ENCODE peak calls at places on chromosomes 16 and 17, in four cellular contexts. D is IMR-90, Q is fibroblast of lung, F is GM23248. O is an unnamed sample.

GRCh38 chr16:84842516-84843148 is 22.8 kb downstream of the CRISPLD2 start:
- DNase-seq in F (no peak), D (no peak), Q (no peak), O (no peak)

GRCh38 chr16:82782715-82783251 is 156.0 kb downstream of the CDH13 start:
- DNase-seq in F (no peak), Q (no peak), D (no peak), O (no peak)

GRCh38 chr17:1942666-1943431 is 82.3 kb downstream of the RTN4RL1 start:
- DNase-seq in D (no peak), Q (no peak), F (no peak), O (no peak)

GRCh38 chr17:69367298-69367697 is 40.4 kb upstream of the ABCA5 start:
- DNase-seq in Q (no peak), F (no peak), D (no peak), O (no peak)

GRCh38 chr17:20952183-20952582 is 90.6 kb downstream of the USP22 start:
- DNase-seq in Q (no peak), F (no peak), D (no peak), O (no peak)

GRCh38 chr17:44191941-44192496 is 5.2 kb downstream of the TMUB2 start:
- DNase-seq in F (no peak), Q (no peak), D (no peak), O (no peak)

GRCh38 chr17:39739020-39739884 is 1.5 kb downstream of the GRB7 start:
- DNase-seq in F (peak), D (no peak), Q (no peak), O (peak)

GRCh38 chr16:24609740-24610420 is 70.5 kb downstream of the RBBP6 start:
- DNase-seq in F (peak), Q (peak), D (peak), O (peak)

GRCh38 chr16:12433691-12434390 is 369.8 kb downstream of the CPPED1 start:
- DNase-seq in F (no peak), Q (no peak), D (no peak), O (peak)

GRCh38 chr16:57795431-57795878 is 6.8 kb downstream of the KIFC3 start:
- DNase-seq in D (peak), F (peak), Q (peak), O (peak)

GRCh38 chr16:88650749-88651275 is at the start of gene CYBA:
- DNase-seq in F (peak), Q (peak), D (peak), O (peak)

GRCh38 chr16:84599528-84600202 is 18.2 kb downstream of the COTL1 start:
- DNase-seq in F (peak), D (peak), Q (peak), O (peak)

GRCh38 chr16:86517652-86518258 is 7.4 kb downstream of the FOXF1 start:
- DNase-seq in F (peak), Q (peak), D (peak), O (peak)

GRCh38 chr16:84628226-84628731 is 10.4 kb upstream of the COTL1 start:
- DNase-seq in D (no peak), F (no peak), Q (no peak), O (no peak)

GRCh38 chr16:10309271-10309932 is 76.5 kb upstream of the ATF7IP2 start:
- DNase-seq in D (no peak), Q (no peak), F (no peak), O (no peak)

GRCh38 chr17:48052956-48053757 is 5.0 kb downstream of the NFE2L1 start:
- DNase-seq in D (peak), Q (peak), F (peak), O (peak)

GRCh38 chr16:52460652-52461172 is 86.2 kb downstream of the TOX3 start:
- DNase-seq in D (no peak), Q (no peak), F (no peak), O (no peak)

GRCh38 chr16:48194828-48195566 is 39.2 kb upstream of the ABCC12 start:
- DNase-seq in D (peak), Q (peak), F (no peak), O (peak)

GRCh38 chr17:61289408-61290385 is 109.9 kb upstream of the TBX2 start:
- DNase-seq in D (no peak), F (no peak), Q (no peak), O (no peak)

GRCh38 chr17:61284174-61284573 is 115.5 kb upstream of the TBX2 start:
- DNase-seq in D (peak), Q (peak), F (peak), O (no peak)

GRCh38 chr17:61284746-61285145 is 114.9 kb upstream of the TBX2 start:
- DNase-seq in Q (no peak), D (no peak), F (no peak), O (no peak)

GRCh38 chr17:61285483-61286320 is 113.9 kb upstream of the TBX2 start:
- DNase-seq in F (peak), Q (peak), D (peak), O (no peak)

DNA sequence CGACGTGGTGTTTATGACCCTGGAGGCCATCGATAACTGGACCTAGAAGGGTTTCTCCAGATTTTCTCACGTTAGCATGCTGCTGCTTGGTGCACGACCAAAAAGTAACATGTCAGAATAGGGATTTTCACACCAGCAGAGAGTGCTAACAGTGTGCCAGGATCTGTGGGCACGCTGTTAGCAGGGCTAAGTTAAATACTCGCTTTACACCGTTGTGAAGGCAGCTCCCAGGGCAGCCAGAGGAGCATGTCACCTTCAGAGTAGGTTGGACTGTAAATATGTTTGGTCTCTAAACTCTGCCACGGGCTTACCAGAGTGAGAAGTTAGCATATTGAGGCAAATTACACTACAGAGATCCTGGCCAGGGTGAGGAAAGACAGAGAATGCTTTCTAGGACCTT is 113.2 kb upstream of the TBX2 start:
- DNase-seq in F (no peak), Q (no peak), D (no peak), O (no peak)
- H3K4me2 ChIP-seq in F (peak), Q (peak), D (peak), O (no peak)

DNA sequence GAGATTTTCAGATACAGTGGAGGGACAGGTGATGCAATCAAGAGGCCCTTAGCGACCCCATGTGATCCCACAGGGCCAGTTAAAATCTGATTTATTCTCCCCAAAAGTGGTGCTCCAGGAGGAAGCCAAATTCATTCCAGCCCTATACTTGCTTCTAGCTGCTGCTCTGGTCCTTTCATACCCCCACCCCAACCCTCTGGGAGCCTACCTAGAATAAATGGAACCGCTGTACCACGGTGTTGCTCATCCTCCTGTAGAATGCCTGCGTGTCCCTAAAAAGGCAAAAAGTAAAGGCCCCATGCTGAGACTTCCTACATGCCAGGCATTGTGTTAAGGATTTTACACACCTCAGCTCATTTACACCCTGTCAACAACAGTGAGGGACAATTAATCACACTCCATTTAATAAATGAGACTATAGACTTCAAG is 2.0 kb upstream of the RASL10B start:
- DNase-seq in F (no peak), D (no peak), Q (no peak), O (no peak)
- H3K4me2 ChIP-seq in F (no peak), D (no peak), Q (no peak), O (no peak)

GRCh38 chr16:71569621-71570020 is 7.3 kb downstream of the TAT start:
- DNase-seq in F (no peak), Q (no peak), D (no peak), O (no peak)

GRCh38 chr16:71570143-71570542 is 6.7 kb downstream of the TAT start:
- DNase-seq in F (no peak), D (no peak), Q (no peak), O (no peak)

GRCh38 chr16:71573387-71574094 is 3.4 kb downstream of the TAT start:
- DNase-seq in F (no peak), Q (no peak), D (no peak), O (no peak)

GRCh38 chr16:71574702-71575101 is 2.2 kb downstream of the TAT start:
- DNase-seq in D (no peak), Q (no peak), F (no peak), O (no peak)

GRCh38 chr16:71572497-71573116 is 4.3 kb downstream of the TAT start:
- DNase-seq in Q (no peak), D (no peak), F (no peak), O (peak)
- H3K4me2 ChIP-seq in Q (no peak), D (no peak), F (no peak), O (peak)

GRCh38 chr17:57606111-57606875 is 138.8 kb downstream of the CCDC182 start:
- DNase-seq in D (no peak), Q (no peak), F (no peak), O (no peak)

GRCh38 chr17:57609878-57610270 is 135.2 kb downstream of the CCDC182 start:
- DNase-seq in D (no peak), F (no peak), Q (no peak), O (peak)

GRCh38 chr17:57609125-57609877 is 135.8 kb downstream of the CCDC182 start:
- DNase-seq in Q (no peak), F (no peak), D (no peak), O (peak)

GRCh38 chr17:57607553-57608120 is 137.5 kb downstream of the CCDC182 start:
- DNase-seq in F (peak), D (no peak), Q (no peak), O (no peak)

GRCh38 chr17:57608369-57609124 is 136.6 kb downstream of the CCDC182 start:
- DNase-seq in F (no peak), Q (no peak), D (no peak), O (no peak)
- H3K4me2 ChIP-seq in F (no peak), Q (no peak), D (no peak), O (peak)

O was measured in HepG2.